ENCODE peak calls at places on chromosomes 2 and 18, in nine cellular contexts. N, S, B, D, X, G, A, R and J are unnamed samples.

GRCh38 chr2:206164261-206164862 is 4.7 kb downstream of the EEF1B2 start:
- DNase-seq in N (no peak), S (no peak), B (peak; percentile 15), D (peak; percentile 26), X (no peak), G (no peak), A (peak; percentile 2), R (no peak), J (no peak)

GRCh38 chr2:3349211-3349693 is 28.4 kb downstream of the EIPR1 start:
- DNase-seq in N (no peak), S (peak; percentile 23), B (no peak), D (peak; percentile 67), X (no peak), G (peak; percentile 17), A (no peak), R (no peak), J (no peak)

GRCh38 chr2:120982598-120982997 is 246.9 kb downstream of the GLI2 start:
- DNase-seq in N (no peak), S (no peak), B (no peak), D (no peak), X (no peak), G (no peak), A (no peak), R (no peak), J (no peak)

GRCh38 chr2:182649316-182649715 is 66.7 kb upstream of the DNAJC10 start:
- DNase-seq in N (no peak), S (peak; percentile 33), B (no peak), D (peak; percentile 7), X (no peak), G (no peak), A (peak; percentile 37), R (no peak), J (peak; percentile 35)

GRCh38 chr2:172270278-172271079 is 156.9 kb upstream of the ITGA6 start:
- DNase-seq in N (no peak), S (peak; percentile 84), B (no peak), D (no peak), X (no peak), G (no peak), A (peak; percentile 71), R (peak; percentile 59), J (no peak)

GRCh38 chr18:27797484-27797883 is 379.4 kb downstream of the CDH2 start:
- DNase-seq in N (no peak), S (no peak), B (no peak), D (no peak), X (no peak), G (no peak), A (no peak), R (no peak), J (no peak)

GRCh38 chr18:58716046-58716766 is 44.9 kb downstream of the MALT1 start:
- DNase-seq in N (no peak), S (no peak), B (no peak), D (no peak), X (no peak), G (no peak), A (no peak), R (no peak), J (no peak)

GRCh38 chr2:101949304-101949703 is 42.5 kb upstream of the IL1R2 start:
- DNase-seq in N (no peak), S (no peak), B (peak; percentile 35), D (no peak), X (no peak), G (no peak), A (no peak), R (no peak), J (no peak)

GRCh38 chr18:361941-362913 is 94.4 kb upstream of the THOC1 start:
- DNase-seq in N (peak; percentile 40), S (no peak), B (no peak), D (no peak), X (peak; percentile 76), G (no peak), A (no peak), R (no peak), J (no peak)

GRCh38 chr18:24839991-24840390 is 379.6 kb downstream of the HRH4 start:
- DNase-seq in N (no peak), S (no peak), B (no peak), D (no peak), X (no peak), G (no peak), A (no peak), R (no peak), J (no peak)

GRCh38 chr2:63582873-63583272 is 5.4 kb downstream of the WDPCP start:
- DNase-seq in N (no peak), S (no peak), B (no peak), D (no peak), X (no peak), G (no peak), A (no peak), R (no peak), J (no peak)

GRCh38 chr2:100262555-100263320 is 59.6 kb downstream of the LONRF2 start:
- DNase-seq in N (peak; percentile 77), S (peak; percentile 20), B (peak; percentile 57), D (peak; percentile 62), X (peak; percentile 79), G (peak; percentile 4), A (peak; percentile 2), R (peak; percentile 61), J (no peak)

GRCh38 chr2:173770936-173771678 is 194.1 kb downstream of the SP3 start:
- DNase-seq in N (no peak), S (no peak), B (no peak), D (no peak), X (no peak), G (no peak), A (no peak), R (no peak), J (no peak)

GRCh38 chr2:177029501-177029900 is 183.1 kb upstream of the HNRNPA3 start:
- DNase-seq in N (no peak), S (no peak), B (no peak), D (no peak), X (no peak), G (no peak), A (no peak), R (no peak), J (peak; percentile 30)

GRCh38 chr18:13410471-13410870 is 191.9 kb downstream of the LDLRAD4 start:
- DNase-seq in N (no peak), S (no peak), B (no peak), D (no peak), X (no peak), G (no peak), A (no peak), R (no peak), J (no peak)

GRCh38 chr2:229875549-229875948 is 46.3 kb downstream of the TRIP12 start:
- DNase-seq in N (no peak), S (no peak), B (no peak), D (no peak), X (no peak), G (no peak), A (no peak), R (no peak), J (no peak)

GRCh38 chr2:127000194-127000593 is 101.5 kb downstream of the TEX51 start:
- DNase-seq in N (no peak), S (no peak), B (no peak), D (no peak), X (no peak), G (no peak), A (no peak), R (no peak), J (no peak)